ENCODE peak calls at places on chromosomes 13 and 19, in six cellular contexts. V is mesenchymal stem cell, M is neuronal stem cell, S is H9, U is IMR-90, Y is mesendoderm. D is an unnamed sample.

GRCh38 chr19:15337202-15337601 is 4.9 kb upstream of the BRD4 start:
- DNase-seq in V (peak; percentile 81), M (no peak), S (no peak), Y (no peak), U (peak; percentile 80), D (no peak)

GRCh38 chr13:33462109-33462508 is 176.6 kb upstream of the STARD13 start:
- DNase-seq in M (no peak), Y (no peak), V (no peak), S (no peak), U (no peak), D (no peak)

GRCh38 chr13:100721885-100722512 is 47.4 kb upstream of the TMTC4 start:
- DNase-seq in Y (peak; percentile 61), U (peak; percentile 50), V (peak; percentile 53), S (peak; percentile 56), M (peak; percentile 51), D (peak; percentile 79)

GRCh38 chr19:56837004-56837403 is 3.5 kb downstream of the PEG3 start:
- DNase-seq in S (no peak), M (no peak), Y (peak; percentile 76), U (no peak), V (no peak), D (peak; percentile 54)

GRCh38 chr19:35055715-35056179 is 14.2 kb downstream of the HPN start:
- DNase-seq in S (peak; percentile 94), M (no peak), U (no peak), Y (peak; percentile 93), V (no peak), D (no peak)

GRCh38 chr13:112645327-112645914 is 44.4 kb upstream of the ATP11A start:
- DNase-seq in V (no peak), S (no peak), Y (no peak), M (no peak), U (no peak), D (no peak)

GRCh38 chr13:74443623-74444022 is 309.4 kb upstream of the KLF12 start:
- DNase-seq in V (peak; percentile 24), U (peak; percentile 85), S (no peak), Y (peak; percentile 33), M (no peak), D (no peak)

GRCh38 chr19:13842294-13843103 is 34.4 kb upstream of the NANOS3 start:
- DNase-seq in V (peak; percentile 87), M (no peak), S (peak; percentile 56), Y (peak; percentile 63), U (peak; percentile 65), D (peak; percentile 56)

GRCh38 chr13:103236213-103236612 is 170.0 kb upstream of the SLC10A2 start:
- DNase-seq in U (no peak), S (no peak), M (no peak), Y (peak; percentile 56), V (no peak), D (peak; percentile 20)

GRCh38 chr13:43766766-43767165 is 20.0 kb downstream of the ENOX1 start:
- DNase-seq in U (no peak), M (no peak), V (no peak), S (no peak), Y (no peak), D (no peak)

GRCh38 chr19:20072936-20073335 is 4.9 kb upstream of the ZNF90 start:
- DNase-seq in V (no peak), M (no peak), Y (no peak), U (no peak), S (no peak), D (no peak)

GRCh38 chr19:20079487-20079886 is 1.7 kb downstream of the ZNF90 start:
- DNase-seq in Y (no peak), V (peak; percentile 2), S (no peak), U (no peak), M (no peak), D (no peak)

GRCh38 chr19:20078696-20079095 is 896 bp downstream of the ZNF90 start:
- DNase-seq in V (peak; percentile 48), Y (peak; percentile 55), M (peak; percentile 21), U (peak; percentile 18), S (no peak), D (no peak)

GRCh38 chr19:20077791-20078463 is at the start of gene ZNF90:
- DNase-seq in V (peak; percentile 95), M (peak; percentile 95), S (peak; percentile 97), Y (peak; percentile 99), U (peak; percentile 93), D (peak; percentile 92)
- H3K18ac ChIP-seq in V (peak within 1 kb of the TSS; percentile 19), M (peak within 1 kb of the TSS; percentile 91), S (peak within 1 kb of the TSS; percentile 83), Y (peak within 1 kb of the TSS; percentile 9), U (no peak within 1 kb of the TSS), D (no peak within 1 kb of the TSS)

GRCh38 chr13:27820524-27821482 is 28.5 kb downstream of the GSX1 start:
- DNase-seq in V (peak; percentile 11), M (no peak), Y (no peak), S (peak; percentile 58), U (no peak), D (no peak)
- H3K18ac ChIP-seq in V (no peak overlapping the region), M (no peak overlapping the region), Y (no peak overlapping the region), S (no peak overlapping the region), U (no peak overlapping the region), D (no peak overlapping the region)

GRCh38 chr13:39655569-39656324 is at the start of gene COG6:
- DNase-seq in M (peak; percentile 87), S (peak; percentile 95), V (peak; percentile 86), Y (peak; percentile 94), U (peak; percentile 80), D (peak; percentile 97)
- H3K18ac ChIP-seq in M (peak within 1 kb of the TSS; percentile 50), S (no peak within 1 kb of the TSS), V (peak within 1 kb of the TSS; percentile 87), Y (peak within 1 kb of the TSS; percentile 62), U (peak within 1 kb of the TSS; percentile 54), D (peak within 1 kb of the TSS; percentile 71)

DNA sequence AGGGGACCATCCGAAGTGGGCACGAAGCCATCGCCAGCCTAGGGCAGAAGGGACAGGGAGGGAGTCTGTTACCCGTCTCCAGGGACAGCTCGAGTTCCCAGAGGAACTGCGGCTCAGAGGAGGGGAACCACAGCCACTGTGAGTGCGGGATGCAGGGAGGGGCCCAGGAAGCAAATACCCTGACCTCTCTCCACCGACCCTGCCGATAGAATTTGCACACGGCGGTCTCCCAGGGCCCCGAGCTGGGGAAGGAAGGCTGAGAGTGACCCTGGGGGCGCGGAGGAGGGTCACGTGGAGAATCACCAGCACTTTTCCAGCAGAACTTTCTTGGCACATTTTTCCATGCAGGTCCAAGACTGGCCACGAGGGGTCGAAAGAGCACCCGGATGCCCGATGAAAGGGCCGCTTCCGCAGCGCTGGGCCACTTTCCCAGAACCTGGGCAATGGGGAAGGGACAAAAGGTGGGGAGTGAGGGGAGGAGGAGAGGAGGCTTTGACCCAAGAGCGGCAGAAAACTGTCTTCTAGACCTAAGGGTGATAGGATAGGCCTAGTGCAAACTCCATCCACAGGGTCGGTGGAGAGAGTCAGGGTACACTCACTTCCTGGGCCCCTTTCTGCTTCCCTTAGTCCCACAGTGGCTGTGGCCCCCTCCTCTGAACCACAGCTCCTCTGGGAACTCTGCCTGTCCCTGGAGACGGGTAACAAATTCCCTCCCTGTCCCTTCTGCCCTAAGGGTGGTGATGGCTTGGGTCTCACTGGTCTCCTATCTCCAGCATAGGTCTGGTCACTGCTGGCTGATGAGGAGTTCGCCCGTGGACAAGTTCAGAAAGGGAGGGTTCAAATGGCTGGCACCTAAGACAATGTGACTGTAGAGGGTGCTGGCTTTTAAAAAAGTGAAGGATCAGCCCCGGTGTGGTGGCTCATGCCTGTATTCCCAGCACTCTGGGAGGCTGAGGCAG is 5.3 kb upstream of the GPR4 start:
- DNase-seq in V (peak; percentile 82), M (peak; percentile 71), Y (peak; percentile 89), U (peak; percentile 59), S (peak; percentile 90), D (peak; percentile 64)
- H3K18ac ChIP-seq in V (peak overlapping the region; percentile 84), M (peak overlapping the region; percentile 96), Y (no peak overlapping the region), U (no peak overlapping the region), S (peak overlapping the region; percentile 38), D (no peak overlapping the region)

GRCh38 chr19:31355330-31356289 is 6.4 kb upstream of the TSHZ3 start:
- DNase-seq in M (no peak), V (peak; percentile 73), S (peak; percentile 69), Y (peak; percentile 93), U (no peak), D (no peak)

GRCh38 chr19:31354316-31354715 is 5.1 kb upstream of the TSHZ3 start:
- DNase-seq in M (no peak), U (no peak), Y (no peak), V (no peak), S (peak; percentile 39), D (no peak)

GRCh38 chr19:31353826-31354225 is 4.6 kb upstream of the TSHZ3 start:
- DNase-seq in M (no peak), Y (peak; percentile 72), U (no peak), S (peak; percentile 70), V (no peak), D (no peak)

GRCh38 chr19:31356587-31357314 is 7.5 kb upstream of the TSHZ3 start:
- DNase-seq in Y (peak; percentile 67), M (no peak), V (no peak), U (no peak), S (peak; percentile 77), D (no peak)

GRCh38 chr19:31354919-31355318 is 5.7 kb upstream of the TSHZ3 start:
- DNase-seq in Y (no peak), M (no peak), U (no peak), V (no peak), S (no peak), D (no peak)
- H3K18ac ChIP-seq in Y (no peak overlapping the region), M (peak overlapping the region; percentile 67), U (no peak overlapping the region), V (peak overlapping the region; percentile 76), S (no peak overlapping the region), D (no peak overlapping the region)

DNA sequence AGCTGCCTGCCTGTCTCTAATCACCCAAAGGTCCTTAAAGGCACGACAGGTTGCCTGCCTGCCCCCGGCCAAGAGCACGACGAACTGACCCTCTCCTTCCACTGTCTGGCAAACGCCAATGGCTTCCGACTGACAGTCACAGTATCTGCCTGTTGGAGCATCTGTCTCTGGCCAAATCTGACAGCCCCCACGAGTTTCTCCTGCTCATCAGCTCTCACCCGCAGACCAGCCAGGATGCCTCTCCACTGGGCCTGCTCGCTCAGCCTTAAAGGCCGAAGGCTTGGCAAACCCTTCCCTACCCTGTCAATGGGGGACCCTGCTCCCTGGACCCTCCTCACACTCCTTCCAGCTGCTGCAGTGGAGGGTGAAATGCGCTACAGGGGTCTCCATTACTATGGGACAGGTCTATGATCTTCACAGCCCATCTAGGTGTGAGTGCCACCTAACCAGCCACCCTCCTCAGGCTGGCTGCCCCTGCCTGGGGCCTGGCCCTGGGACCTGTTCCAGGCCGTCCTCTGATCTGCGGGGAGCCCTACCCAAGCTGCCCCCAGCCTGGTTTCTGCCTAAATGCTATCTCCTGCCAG is 932 bp downstream of the FAM83E start:
- DNase-seq in Y (no peak), S (no peak), M (no peak), V (no peak), U (no peak), D (no peak)
- H3K18ac ChIP-seq in Y (no peak overlapping the region), S (no peak overlapping the region), M (peak overlapping the region; percentile 89), V (peak overlapping the region; percentile 22), U (no peak overlapping the region), D (no peak overlapping the region)

D was measured in trophoblast cell.